ENCODE peak calls at places on chromosomes 2 and 18, in six cellular contexts. Z is cardiac muscle cell, A is GM12878, J is epithelial cell of proximal tubule, B is GM13977, W is coronary artery. Y is an unnamed sample.

GRCh38 chr2:18682681-18683080 is 93.3 kb upstream of the NT5C1B start:
- DNase-seq in Z (no peak), A (no peak), J (no peak), B (no peak), W (no peak), Y (no peak)

GRCh38 chr2:29242621-29243375 is 127.6 kb downstream of the CLIP4 start:
- DNase-seq in Z (no peak), A (no peak), J (no peak), B (no peak), W (no peak), Y (no peak)

GRCh38 chr2:98412751-98413445 is 31.8 kb upstream of the INPP4A start:
- DNase-seq in Z (peak; percentile 70), A (peak; percentile 54), J (peak; percentile 7), B (peak; percentile 60), W (no peak), Y (no peak)

GRCh38 chr2:156473445-156473844 is 37.3 kb downstream of the GPD2 start:
- DNase-seq in Z (no peak), A (no peak), J (no peak), B (no peak), W (no peak), Y (no peak)

GRCh38 chr2:21251216-21251971 is 127.6 kb downstream of the TDRD15 start:
- DNase-seq in Z (no peak), A (no peak), J (no peak), B (no peak), W (no peak), Y (no peak)

GRCh38 chr18:63979409-63979908 is 9.6 kb downstream of the SERPINB8 start:
- DNase-seq in Z (peak; percentile 80), A (no peak), J (no peak), B (peak; percentile 55), W (no peak), Y (no peak)

GRCh38 chr2:240957656-240958365 is 40.6 kb upstream of the SNED1 start:
- DNase-seq in Z (peak; percentile 53), A (no peak), J (no peak), B (no peak), W (peak; percentile 59), Y (peak; percentile 68)

GRCh38 chr18:50401334-50401733 is 26.5 kb downstream of the SKA1 start:
- DNase-seq in Z (no peak), A (no peak), J (no peak), B (no peak), W (no peak), Y (no peak)

GRCh38 chr2:240569998-240570530 is 1.8 kb downstream of the RNPEPL1 start:
- DNase-seq in Z (no peak), A (no peak), J (no peak), B (no peak), W (no peak), Y (no peak)

GRCh38 chr2:189657867-189658266 is 3.4 kb upstream of the ASNSD1 start:
- DNase-seq in Z (peak; percentile 97), A (peak; percentile 47), J (no peak), B (peak; percentile 34), W (peak; percentile 78), Y (no peak)

GRCh38 chr2:23541453-23542334 is 156.7 kb downstream of the KLHL29 start:
- DNase-seq in Z (no peak), A (no peak), J (no peak), B (no peak), W (no peak), Y (no peak)

GRCh38 chr2:232260075-232260474 is 118.5 kb upstream of the ALPP start:
- DNase-seq in Z (peak; percentile 96), A (no peak), J (peak; percentile 82), B (no peak), W (no peak), Y (no peak)

GRCh38 chr2:98454500-98455235 is 10.0 kb downstream of the INPP4A start:
- DNase-seq in Z (peak; percentile 30), A (no peak), J (no peak), B (no peak), W (no peak), Y (no peak)

GRCh38 chr2:78263571-78263970 is 741.4 kb upstream of the LRRTM4 start:
- DNase-seq in Z (no peak), A (no peak), J (no peak), B (no peak), W (no peak), Y (no peak)

GRCh38 chr18:59696311-59697235 is 650 bp downstream of the CCBE1 start:
- DNase-seq in Z (peak; percentile 54), A (no peak), J (no peak), B (no peak), W (no peak), Y (no peak)

GRCh38 chr2:47249427-47249826 is 94.3 kb upstream of the STPG4 start:
- DNase-seq in Z (no peak), A (no peak), J (no peak), B (no peak), W (no peak), Y (no peak)

GRCh38 chr2:47309952-47310800 is 92.8 kb upstream of the MSH2 start:
- DNase-seq in Z (peak; percentile 78), A (peak; percentile 100), J (no peak), B (peak; percentile 84), W (no peak), Y (no peak)

GRCh38 chr2:65877331-65877791 is 445.0 kb upstream of the SPRED2 start:
- DNase-seq in Z (no peak), A (no peak), J (no peak), B (no peak), W (no peak), Y (no peak)

GRCh38 chr2:26988165-26988879 is 17.9 kb downstream of the MAPRE3 start:
- DNase-seq in Z (peak; percentile 83), A (no peak), J (peak; percentile 52), B (no peak), W (no peak), Y (no peak)

GRCh38 chr2:159497256-159497655 is 119.1 kb downstream of the BAZ2B start:
- DNase-seq in Z (peak; percentile 92), A (no peak), J (no peak), B (no peak), W (no peak), Y (no peak)

GRCh38 chr2:202490479-202490878 is 114.4 kb downstream of the BMPR2 start:
- DNase-seq in Z (no peak), A (no peak), J (no peak), B (no peak), W (no peak), Y (no peak)

GRCh38 chr2:237747189-237747588 is 51.4 kb upstream of the RBM44 start:
- DNase-seq in Z (no peak), A (no peak), J (no peak), B (no peak), W (no peak), Y (no peak)

GRCh38 chr2:177254433-177255226 is 9.9 kb downstream of the NFE2L2 start:
- DNase-seq in Z (peak; percentile 49), A (no peak), J (no peak), B (no peak), W (no peak), Y (no peak)

GRCh38 chr2:118269408-118270051 is 181.3 kb downstream of the INSIG2 start:
- DNase-seq in Z (no peak), A (no peak), J (no peak), B (no peak), W (no peak), Y (no peak)
- TF ChIP-seq CTCF in Z (no peak), A (peak; percentile 45), J (peak; percentile 40), B (peak; percentile 12), W (no peak), Y (peak; percentile 44)

GRCh38 chr18:21742323-21742687 is 1.7 kb downstream of the MIB1 start:
- DNase-seq in Z (no peak), A (no peak), J (no peak), B (no peak), W (no peak), Y (no peak)
- TF ChIP-seq CTCF in Z (no peak), A (no peak), J (no peak), B (no peak), W (no peak), Y (no peak)

GRCh38 chr2:149339324-149339723 is 8.9 kb downstream of the LYPD6 start:
- DNase-seq in Z (no peak), A (no peak), J (no peak), B (no peak), W (no peak), Y (no peak)

GRCh38 chr2:149348291-149348690 is 17.9 kb downstream of the LYPD6 start:
- DNase-seq in Z (no peak), A (no peak), J (no peak), B (no peak), W (no peak), Y (no peak)

GRCh38 chr2:149342509-149342908 is 12.1 kb downstream of the LYPD6 start:
- DNase-seq in Z (no peak), A (no peak), J (no peak), B (no peak), W (no peak), Y (no peak)

GRCh38 chr2:149346272-149346671 is 15.9 kb downstream of the LYPD6 start:
- DNase-seq in Z (no peak), A (no peak), J (no peak), B (no peak), W (no peak), Y (no peak)

GRCh38 chr2:149344105-149344504 is 13.7 kb downstream of the LYPD6 start:
- DNase-seq in Z (no peak), A (no peak), J (no peak), B (no peak), W (no peak), Y (no peak)
- TF ChIP-seq CTCF in Z (no peak), A (no peak), J (no peak), B (no peak), W (no peak), Y (no peak)

GRCh38 chr2:10817413-10817812 is 4.8 kb upstream of the PDIA6 start:
- DNase-seq in Z (no peak), A (no peak), J (no peak), B (no peak), W (no peak), Y (no peak)
- TF ChIP-seq CTCF in Z (no peak), A (no peak), J (peak; percentile 33), B (no peak), W (no peak), Y (peak; percentile 66)

Y was measured in type B pancreatic cell.